ENCODE peak calls at places on chromosomes 12 and 14, in ten cellular contexts. G, Z, V, K, O, M, U, P, B and D are unnamed samples.
A peak's percentile ranks its signal among the peaks of the same experiment; 100 is the strongest.

GRCh38 chr14:67442139-67442906 is 30.4 kb upstream of the PLEK2 start:
- DNase-seq in G (no peak), Z (no peak), V (no peak), K (no peak), O (no peak), M (no peak), U (no peak), P (no peak), B (no peak), D (no peak)

GRCh38 chr12:121278450-121279375 is 17.8 kb downstream of the CAMKK2 start:
- DNase-seq in G (no peak), Z (peak; percentile 74), V (peak; percentile 63), K (no peak), O (no peak), M (no peak), U (no peak), P (peak; percentile 53), B (no peak), D (no peak)

GRCh38 chr12:111529424-111530368 is 69.4 kb downstream of the ATXN2 start:
- DNase-seq in G (peak; percentile 17), Z (no peak), V (peak; percentile 27), K (peak; percentile 58), O (peak; percentile 41), M (peak; percentile 79), U (peak; percentile 58), P (peak; percentile 56), B (no peak), D (no peak)

GRCh38 chr14:70188608-70189540 is at the start of gene SLC8A3:
- DNase-seq in G (peak; percentile 51), Z (no peak), V (no peak), K (no peak), O (no peak), M (peak; percentile 44), U (peak; percentile 16), P (peak; percentile 48), B (peak; percentile 66), D (no peak)

GRCh38 chr12:9634177-9634803 is 26.6 kb upstream of the KLRB1 start:
- DNase-seq in G (peak; percentile 58), Z (no peak), V (no peak), K (peak; percentile 49), O (peak; percentile 73), M (no peak), U (peak; percentile 56), P (peak; percentile 28), B (no peak), D (no peak)

GRCh38 chr14:92801917-92802316 is 7.8 kb downstream of the GOLGA5 start:
- DNase-seq in G (no peak), Z (no peak), V (no peak), K (no peak), O (no peak), M (no peak), U (no peak), P (no peak), B (no peak), D (no peak)

GRCh38 chr12:85280138-85280983 is at the start of gene ALX1:
- DNase-seq in G (peak; percentile 57), Z (peak; percentile 37), V (peak; percentile 4), K (no peak), O (peak; percentile 9), M (peak; percentile 94), U (no peak), P (peak; percentile 14), B (peak; percentile 65), D (peak; percentile 86)

GRCh38 chr12:108622921-108623514 is 10.7 kb downstream of the SELPLG start:
- DNase-seq in G (no peak), Z (peak; percentile 32), V (no peak), K (no peak), O (no peak), M (no peak), U (no peak), P (no peak), B (no peak), D (no peak)

GRCh38 chr14:71324767-71325272 is 417.6 kb downstream of the PCNX1 start:
- DNase-seq in G (no peak), Z (no peak), V (no peak), K (no peak), O (peak; percentile 37), M (peak; percentile 52), U (peak; percentile 18), P (peak; percentile 39), B (no peak), D (no peak)

GRCh38 chr14:73143003-73143402 is 6.7 kb downstream of the PSEN1 start:
- DNase-seq in G (no peak), Z (no peak), V (no peak), K (no peak), O (no peak), M (no peak), U (no peak), P (no peak), B (no peak), D (peak; percentile 34)

GRCh38 chr14:99946652-99947489 is 118.4 kb upstream of the EVL start:
- DNase-seq in G (peak; percentile 45), Z (no peak), V (peak; percentile 36), K (no peak), O (peak; percentile 35), M (peak; percentile 66), U (peak; percentile 39), P (no peak), B (no peak), D (no peak)

GRCh38 chr12:53992377-53992776 is 7.4 kb downstream of the HOXC10 start:
- DNase-seq in G (no peak), Z (no peak), V (no peak), K (no peak), O (no peak), M (no peak), U (no peak), P (no peak), B (no peak), D (no peak)

GRCh38 chr12:14367097-14367661 is 1.7 kb downstream of the ATF7IP start:
- DNase-seq in G (no peak), Z (no peak), V (no peak), K (peak; percentile 29), O (no peak), M (no peak), U (no peak), P (peak; percentile 59), B (no peak), D (no peak)

GRCh38 chr14:85428926-85429325 is 101.0 kb upstream of the FLRT2 start:
- DNase-seq in G (no peak), Z (no peak), V (no peak), K (no peak), O (no peak), M (no peak), U (no peak), P (no peak), B (no peak), D (no peak)

GRCh38 chr14:85426068-85426935 is 103.6 kb upstream of the FLRT2 start:
- DNase-seq in G (no peak), Z (no peak), V (no peak), K (no peak), O (no peak), M (no peak), U (no peak), P (no peak), B (no peak), D (no peak)

GRCh38 chr14:85423889-85424288 is 106.1 kb upstream of the FLRT2 start:
- DNase-seq in G (no peak), Z (no peak), V (no peak), K (no peak), O (no peak), M (no peak), U (no peak), P (no peak), B (no peak), D (no peak)

GRCh38 chr14:85421166-85421877 is 108.6 kb upstream of the FLRT2 start:
- DNase-seq in G (no peak), Z (no peak), V (no peak), K (no peak), O (no peak), M (no peak), U (no peak), P (peak; percentile 67), B (no peak), D (no peak)

DNA sequence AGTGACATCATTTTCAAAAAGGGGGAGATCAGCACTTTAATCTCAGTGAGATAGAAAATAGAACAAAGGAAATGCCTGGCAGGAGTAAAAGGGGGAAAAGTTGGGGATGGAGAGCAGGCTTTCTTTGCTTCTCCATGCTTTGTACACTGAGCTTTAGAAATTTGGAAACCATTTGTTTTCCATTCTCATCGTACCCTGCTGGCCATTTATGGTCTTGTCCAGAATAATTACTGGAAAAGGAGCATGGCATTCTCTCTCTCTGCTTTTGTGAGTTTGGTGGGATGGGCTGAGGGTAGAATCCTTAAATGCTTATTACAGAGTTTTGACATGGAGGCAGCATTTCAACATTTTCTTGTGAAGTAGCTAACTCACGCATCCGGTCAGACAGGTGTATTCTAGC is 104.4 kb upstream of the FLRT2 start:
- DNase-seq in G (no peak), Z (no peak), V (no peak), K (no peak), O (no peak), M (no peak), U (no peak), P (no peak), B (no peak), D (no peak)
- TF ChIP-seq CTCF in G (peak; percentile 29), Z (no peak), V (no peak), K (no peak), O (no peak), M (no peak), U (no peak), P (no peak), B (no peak), D (no peak)

GRCh38 chr12:6383572-6384498 is at the start of gene LTBR:
- DNase-seq in G (peak; percentile 60), Z (peak; percentile 98), V (peak; percentile 98), K (peak; percentile 83), O (peak; percentile 96), M (peak; percentile 82), U (no peak), P (peak; percentile 82), B (peak; percentile 99), D (no peak)
- TF ChIP-seq CTCF in G (no peak), Z (peak; percentile 14), V (no peak), K (peak; percentile 52), O (no peak), M (no peak), U (no peak), P (no peak), B (peak; percentile 15), D (no peak)

DNA sequence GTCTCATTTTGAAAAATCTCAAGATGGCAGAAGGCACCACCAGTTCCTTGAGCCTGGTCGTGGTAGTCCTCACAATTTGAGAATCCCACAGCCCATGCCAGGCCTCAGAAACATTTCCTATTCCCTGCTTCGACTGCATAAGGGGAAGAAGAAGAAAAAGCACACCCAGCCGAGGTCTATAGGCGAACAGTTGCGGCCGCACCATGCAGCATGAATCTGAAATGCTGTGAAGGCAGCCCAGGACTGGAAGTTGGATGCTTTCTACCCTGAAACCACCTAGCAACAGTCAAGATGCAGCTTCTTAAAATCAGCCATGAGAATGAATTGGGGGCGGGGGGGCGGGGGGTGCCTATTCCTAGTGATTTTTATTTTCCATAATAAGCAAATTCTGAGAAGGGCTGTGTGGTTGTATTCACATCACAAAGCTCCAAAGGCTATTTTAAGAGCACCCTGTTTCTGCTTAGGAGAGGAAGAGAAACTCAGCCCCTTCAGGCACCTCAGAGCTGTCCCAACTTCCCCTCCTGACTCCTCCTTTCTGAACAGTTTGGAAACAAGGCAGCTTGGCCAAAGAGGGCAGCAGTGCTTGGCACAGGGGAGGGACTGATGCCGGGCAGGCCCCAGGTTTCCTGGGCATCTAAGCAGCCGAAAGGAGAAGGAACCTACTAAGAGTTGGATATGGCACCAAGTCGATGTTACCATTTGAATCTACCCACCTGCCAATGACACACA is 172.5 kb upstream of the FOXN3 start:
- DNase-seq in G (no peak), Z (no peak), V (no peak), K (no peak), O (no peak), M (no peak), U (no peak), P (no peak), B (no peak), D (peak; percentile 49)
- TF ChIP-seq CTCF in G (no peak), Z (no peak), V (no peak), K (no peak), O (no peak), M (no peak), U (no peak), P (no peak), B (no peak), D (no peak)

GRCh38 chr14:33997611-33998010 is 46.7 kb upstream of the EGLN3 start:
- DNase-seq in G (no peak), Z (no peak), V (no peak), K (no peak), O (no peak), M (no peak), U (no peak), P (no peak), B (no peak), D (no peak)
- TF ChIP-seq CTCF in G (no peak), Z (no peak), V (no peak), K (no peak), O (no peak), M (no peak), U (no peak), P (no peak), B (no peak), D (no peak)